ENCODE peak calls at places on chromosomes 5 and 9, in five cellular contexts. A is Right ventricle myocardium superior; W is T47D; D is upper lobe of left lung; Y is activated T-cell treated with anti-CD3 and anti-CD28 coated beads, Interleukin-2, amount 50 U/mL, for 72 hours. O is an unnamed sample.

GRCh38 chr5:111691914-111692313 is 65.1 kb downstream of the NREP start:
- DNase-seq in A (no peak), W (no peak), D (no peak), Y (no peak), O (no peak)

GRCh38 chr5:61342066-61342465 is 10.0 kb downstream of the ZSWIM6 start:
- DNase-seq in A (no peak), W (no peak), D (no peak), Y (no peak), O (peak)

GRCh38 chr5:154118832-154119442 is 71.6 kb upstream of the GALNT10 start:
- DNase-seq in A (no peak), W (peak), D (no peak), Y (no peak), O (no peak)

GRCh38 chr5:14322437-14323187 is 179.5 kb downstream of the TRIO start:
- DNase-seq in A (no peak), W (no peak), D (no peak), Y (no peak), O (no peak)

GRCh38 chr9:95116002-95116819 is 201.3 kb downstream of the FANCC start:
- DNase-seq in A (no peak), W (no peak), D (no peak), Y (no peak), O (no peak)

GRCh38 chr9:121604242-121604641 is 47.2 kb upstream of the DAB2IP start:
- DNase-seq in A (no peak), W (no peak), D (no peak), Y (no peak), O (no peak)

GRCh38 chr9:75231167-75231566 is 142.9 kb downstream of the OSTF1 start:
- DNase-seq in A (no peak), W (no peak), D (no peak), Y (no peak), O (no peak)

GRCh38 chr5:95595289-95595931 is 24.5 kb upstream of the GPR150 start:
- DNase-seq in A (no peak), W (no peak), D (no peak), Y (no peak), O (no peak)

GRCh38 chr5:92890841-92891244 is 690.2 kb downstream of the NR2F1-AS1 start:
- DNase-seq in A (no peak), W (no peak), D (no peak), Y (no peak), O (no peak)

GRCh38 chr9:132288956-132289355 is 65.8 kb downstream of the SETX start:
- DNase-seq in A (no peak), W (no peak), D (no peak), Y (no peak), O (no peak)

GRCh38 chr9:97038909-97039781 is at the start of gene CTSV:
- DNase-seq in A (peak), W (peak), D (peak), Y (peak), O (peak)